ENCODE peak calls at places on chromosomes 11 and 22, in four cellular contexts. F, B, K and G are unnamed samples.

GRCh38 chr22:38031491-38031890 is 25.7 kb upstream of the PICK1 start:
- DNase-seq in F (no peak), B (no peak), K (no peak), G (no peak)

GRCh38 chr11:113023228-113023627 is 62.0 kb downstream of the NCAM1 start:
- DNase-seq in F (no peak), B (no peak), K (no peak), G (no peak)

GRCh38 chr11:96173424-96173823 is 169.6 kb downstream of the MAML2 start:
- DNase-seq in F (peak), B (no peak), K (no peak), G (no peak)

GRCh38 chr22:30562391-30562790 is 12.1 kb downstream of the GAL3ST1 start:
- DNase-seq in F (no peak), B (no peak), K (no peak), G (no peak)

GRCh38 chr11:48005878-48006277 is 25.5 kb downstream of the PTPRJ start:
- DNase-seq in F (no peak), B (no peak), K (no peak), G (peak)

GRCh38 chr11:113260541-113260940 is 53.8 kb upstream of the TTC12 start:
- DNase-seq in F (no peak), B (no peak), K (no peak), G (no peak)

GRCh38 chr22:42786606-42787356 is 66.1 kb upstream of the A4GALT start:
- DNase-seq in F (no peak), B (no peak), K (no peak), G (no peak)

GRCh38 chr11:112795142-112795815 is 165.9 kb upstream of the NCAM1 start:
- DNase-seq in F (peak), B (peak), K (peak), G (peak)

GRCh38 chr11:33689506-33689905 is 11.1 kb downstream of the C11orf91 start:
- DNase-seq in F (no peak), B (no peak), K (no peak), G (no peak)

GRCh38 chr11:8333431-8334401 is 70.0 kb upstream of the LMO1 start:
- DNase-seq in F (no peak), B (no peak), K (no peak), G (no peak)

GRCh38 chr11:11641581-11641980 is 19.8 kb upstream of the GALNT18 start:
- DNase-seq in F (no peak), B (no peak), K (no peak), G (no peak)

GRCh38 chr11:70872950-70873735 is 379.2 kb downstream of the SHANK2 start:
- DNase-seq in F (no peak), B (peak), K (no peak), G (no peak)